ENCODE peak calls at places on chromosomes 3 and 15, in four cellular contexts. L, A, W and C are unnamed samples. For H3K27me3, the result is how much of the 10 kb centered on the place peaks cover.

GRCh38 chr3:124985358-124985757 is 50.8 kb upstream of the MUC13 start:
- DNase-seq in L (no peak), A (no peak), W (no peak), C (no peak)

GRCh38 chr15:72835289-72835890 is 51.8 kb upstream of the ADPGK start:
- DNase-seq in L (no peak), A (no peak), W (peak), C (peak)

GRCh38 chr3:23760871-23761373 is 44.8 kb upstream of the UBE2E1 start:
- DNase-seq in L (no peak), A (no peak), W (peak), C (peak)

GRCh38 chr15:25717861-25718504 is 145.1 kb downstream of the ATP10A start:
- DNase-seq in L (no peak), A (no peak), W (no peak), C (no peak)

GRCh38 chr15:92123848-92124631 is 269.6 kb upstream of the ST8SIA2 start:
- DNase-seq in L (no peak), A (no peak), W (peak), C (peak)

GRCh38 chr3:115787818-115788217 is 164.5 kb downstream of the GAP43 start:
- DNase-seq in L (no peak), A (no peak), W (no peak), C (no peak)

GRCh38 chr3:122975163-122975923 is 52.2 kb downstream of the SEMA5B start:
- DNase-seq in L (no peak), A (no peak), W (no peak), C (peak)

GRCh38 chr3:191412764-191413163 is 48.2 kb upstream of the PYDC2 start:
- DNase-seq in L (no peak), A (no peak), W (peak), C (no peak)

GRCh38 chr3:66993082-66993481 is 5.0 kb upstream of the KBTBD8 start:
- DNase-seq in L (no peak), A (no peak), W (peak), C (no peak)

GRCh38 chr3:155646128-155646527 is 98.7 kb downstream of the PLCH1 start:
- DNase-seq in L (no peak), A (no peak), W (no peak), C (no peak)

GRCh38 chr3:19632099-19633074 is 301.6 kb downstream of the EFHB start:
- DNase-seq in L (no peak), A (no peak), W (peak), C (no peak)

GRCh38 chr3:69090021-69090420 is 5.3 kb downstream of the ARL6IP5 start:
- DNase-seq in L (no peak), A (no peak), W (no peak), C (no peak)

GRCh38 chr3:112302881-112303761 is 9.1 kb upstream of the SLC9C1 start:
- DNase-seq in L (no peak), A (no peak), W (peak), C (peak)

GRCh38 chr3:126269360-126269759 is 87.8 kb downstream of the KLF15 start:
- DNase-seq in L (no peak), A (no peak), W (no peak), C (peak)

GRCh38 chr3:49654955-49655556 is 19.1 kb upstream of the APEH start:
- DNase-seq in L (no peak), A (no peak), W (no peak), C (no peak)

GRCh38 chr3:141660598-141660947 is 77.5 kb upstream of the RNF7 start:
- DNase-seq in L (no peak), A (no peak), W (no peak), C (no peak)
- H3K4me3 ChIP-seq in L (peak), A (peak), W (peak), C (peak)

GRCh38 chr15:60003243-60004018 is 680 bp upstream of the FOXB1 start:
- DNase-seq in L (no peak), A (no peak), W (no peak), C (peak)
- H3K27me3 ChIP-seq in L (half or more), A (under half), W (half or more), C (half or more)

GRCh38 chr15:96344120-96344705 is 13.7 kb downstream of the NR2F2 start:
- DNase-seq in L (no peak), A (no peak), W (peak), C (peak)
- H3K4me3 ChIP-seq in L (peak), A (peak), W (peak), C (peak)

DNA sequence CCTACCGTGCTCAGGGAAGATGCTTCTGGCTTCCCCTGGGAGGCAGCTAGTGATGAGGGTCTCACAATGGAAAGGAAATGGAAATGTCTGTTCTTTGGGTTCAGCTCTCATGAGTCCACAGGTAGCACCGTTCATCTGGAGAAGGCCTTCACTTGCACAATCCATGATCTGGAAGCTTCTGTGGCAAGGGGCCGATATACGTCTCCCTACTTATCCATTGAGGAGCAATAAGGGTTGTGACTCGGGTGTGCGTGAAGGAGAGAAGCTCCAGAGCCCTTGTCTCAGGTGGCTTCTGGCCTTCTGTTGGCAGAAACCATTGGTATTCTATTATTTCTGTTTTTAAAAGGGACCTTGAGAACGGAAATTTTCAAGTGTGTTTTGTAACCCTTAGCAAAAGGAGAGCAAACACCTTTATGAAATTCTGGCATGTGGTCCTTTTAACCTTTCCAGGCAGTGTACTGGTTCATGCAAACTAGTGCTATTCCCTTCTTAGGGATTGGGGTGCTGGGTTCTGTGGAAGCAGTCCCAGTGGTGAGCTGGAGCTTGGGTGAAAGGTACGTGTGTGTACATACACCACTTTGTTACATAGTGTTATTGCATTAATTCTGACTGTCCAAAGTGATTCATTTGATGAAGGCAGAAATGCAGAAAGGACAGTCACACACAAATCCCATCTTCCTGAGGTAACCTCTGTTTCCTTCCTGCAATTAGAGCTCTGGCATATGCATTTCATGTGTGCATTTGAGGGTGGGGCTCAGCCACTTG is 32.5 kb downstream of the KLF13 start:
- DNase-seq in L (no peak), A (no peak), W (no peak), C (no peak)
- H3K27me3 ChIP-seq in L (under half), A (under half), W (under half), C (under half)